ENCODE peak calls at places on chromosome 17, in nine cellular contexts. I is A549, C is ovary, E is sigmoid colon, B is stomach, Q is esophagus muscularis mucosa, F is transverse colon, H is GM12878, X is H1. W is an unnamed sample.

GRCh38 chr17:42275527-42276358 is 448 bp downstream of the STAT5B start:
- DNase-seq in H (no peak), F (peak; percentile 19), E (peak; percentile 68), X (no peak), Q (no peak), C (peak; percentile 68), I (no peak), B (no peak), W (no peak)

GRCh38 chr17:7294614-7295153 is at the start of gene YBX2:
- DNase-seq in F (peak; percentile 96), H (no peak), I (peak; percentile 90), X (no peak), E (no peak), B (peak; percentile 85), C (peak; percentile 66), Q (no peak), W (no peak)

GRCh38 chr17:21127508-21128077 is 829 bp downstream of the DHRS7B start:
- DNase-seq in I (no peak), C (no peak), E (no peak), B (no peak), F (no peak), X (no peak), H (no peak), Q (no peak), W (no peak)

GRCh38 chr17:58248955-58249269 is 10.5 kb downstream of the LPO start:
- DNase-seq in C (no peak), E (no peak), F (no peak), Q (no peak), I (no peak), B (no peak), X (no peak), H (no peak), W (no peak)

GRCh38 chr17:80236911-80237310 is 16.7 kb downstream of the SLC26A11 start:
- DNase-seq in Q (no peak), C (no peak), B (no peak), H (no peak), X (no peak), F (no peak), I (no peak), E (no peak), W (no peak)

GRCh38 chr17:1060991-1061390 is 64.1 kb downstream of the TIMM22 start:
- DNase-seq in B (peak; percentile 87), F (peak; percentile 54), H (no peak), I (peak; percentile 84), E (peak; percentile 79), X (no peak), Q (no peak), C (no peak), W (no peak)

GRCh38 chr17:7220593-7221280 is 999 bp downstream of the ACADVL start:
- DNase-seq in E (peak; percentile 86), X (no peak), F (peak; percentile 77), H (no peak), I (peak; percentile 92), Q (no peak), C (peak; percentile 61), B (peak; percentile 70), W (no peak)

GRCh38 chr17:73462830-73463229 is 151.0 kb upstream of the CDC42EP4 start:
- DNase-seq in H (no peak), B (no peak), F (no peak), I (no peak), Q (no peak), E (no peak), X (no peak), C (no peak), W (no peak)

GRCh38 chr17:79790805-79791353 is 6.0 kb downstream of the CBX8 start:
- DNase-seq in H (no peak), F (no peak), Q (no peak), C (peak; percentile 33), B (no peak), X (no peak), E (no peak), I (no peak), W (no peak)

GRCh38 chr17:69473801-69474170 is 59.3 kb downstream of the MAP2K6 start:
- DNase-seq in X (no peak), C (no peak), B (no peak), F (no peak), I (no peak), H (no peak), Q (no peak), E (no peak), W (no peak)

GRCh38 chr17:80724723-80725388 is 180.2 kb downstream of the RPTOR start:
- DNase-seq in X (no peak), I (peak; percentile 31), H (no peak), Q (no peak), C (peak; percentile 48), E (no peak), B (no peak), F (no peak), W (no peak)

GRCh38 chr17:58176200-58176599 is 9.4 kb downstream of the OR4D2 start:
- DNase-seq in C (no peak), E (no peak), X (no peak), B (no peak), H (no peak), I (no peak), F (no peak), Q (no peak), W (no peak)

GRCh38 chr17:15260376-15261062 is 4.6 kb downstream of the PMP22 start:
- DNase-seq in E (peak; percentile 97), Q (peak; percentile 97), X (peak; percentile 47), H (no peak), F (peak; percentile 85), I (peak; percentile 83), B (peak; percentile 84), C (peak; percentile 96), W (peak; percentile 76)

GRCh38 chr17:76650505-76650904 is 6.9 kb upstream of the ST6GALNAC1 start:
- DNase-seq in H (no peak), F (no peak), X (no peak), I (no peak), E (peak; percentile 3), C (no peak), Q (no peak), B (no peak), W (no peak)

GRCh38 chr17:57783338-57783742 is 38.2 kb upstream of the CCDC182 start:
- DNase-seq in B (peak; percentile 80), E (peak; percentile 71), Q (no peak), F (peak; percentile 62), X (peak; percentile 70), H (no peak), C (peak; percentile 77), I (peak; percentile 84), W (peak; percentile 43)

GRCh38 chr17:63039342-63039741 is 73.3 kb downstream of the TANC2 start:
- DNase-seq in C (no peak), F (no peak), I (no peak), E (no peak), Q (no peak), H (no peak), X (no peak), B (no peak), W (no peak)

GRCh38 chr17:83118071-83118841 is 38.8 kb downstream of the METRNL start:
- DNase-seq in H (no peak), X (no peak), F (no peak), B (no peak), E (no peak), C (no peak), I (no peak), Q (no peak), W (no peak)

DNA sequence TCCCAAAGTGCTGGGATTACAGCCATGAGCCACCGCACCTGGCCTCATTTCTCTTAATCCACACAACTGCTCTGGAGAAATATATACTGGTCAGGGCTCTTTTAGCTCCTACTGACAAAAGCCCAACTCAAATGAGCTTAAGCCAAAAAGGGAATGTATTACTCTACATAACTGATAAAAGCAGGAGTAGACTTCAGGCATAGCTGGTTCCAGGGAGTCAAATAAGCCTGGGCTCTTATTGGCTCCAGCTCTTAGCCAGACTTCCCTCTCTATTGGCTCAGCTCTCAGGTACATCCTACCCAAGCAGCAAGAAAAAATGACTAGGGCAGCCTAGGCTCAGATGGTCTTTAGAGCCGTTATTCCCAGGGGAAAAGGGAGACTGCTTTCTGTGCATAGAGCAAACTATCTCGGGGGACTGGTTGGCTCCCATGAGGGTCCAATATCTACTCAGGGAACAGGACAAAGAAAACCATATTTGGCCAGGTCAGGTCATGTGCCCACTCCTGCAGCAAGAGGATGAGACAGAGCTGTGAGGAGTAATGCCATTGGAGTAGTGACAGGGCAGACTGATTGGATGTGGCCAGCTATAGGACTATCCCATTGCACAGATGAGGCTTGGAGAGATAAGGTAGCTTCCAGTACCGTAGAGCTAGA is 21.2 kb downstream of the TBX2 start:
- DNase-seq in H (no peak), C (no peak), E (no peak), B (no peak), X (no peak), Q (peak; percentile 55), I (no peak), F (no peak), W (no peak)
- TF ChIP-seq EP300 in H (no peak), C (no peak), E (no peak), B (no peak), X (no peak), Q (no peak), I (no peak), F (no peak), W (no peak)

GRCh38 chr17:54749157-54749556 is 151.5 kb upstream of the TOM1L1 start:
- DNase-seq in B (no peak), F (no peak), E (no peak), X (no peak), C (no peak), Q (no peak), H (no peak), I (no peak), W (no peak)

GRCh38 chr17:54754560-54754959 is 146.1 kb upstream of the TOM1L1 start:
- DNase-seq in F (no peak), B (no peak), Q (no peak), E (no peak), I (no peak), X (no peak), H (no peak), C (no peak), W (no peak)
- TF ChIP-seq EP300 in F (no peak), B (no peak), Q (no peak), E (no peak), I (no peak), X (no peak), H (no peak), C (no peak), W (no peak)

GRCh38 chr17:5672141-5672540 is 87.8 kb upstream of the NLRP1 start:
- DNase-seq in Q (no peak), C (no peak), H (no peak), X (no peak), I (no peak), E (no peak), F (no peak), B (no peak), W (no peak)
- TF ChIP-seq EP300 in Q (no peak), C (no peak), H (no peak), X (no peak), I (no peak), E (no peak), F (no peak), B (no peak), W (no peak)

GRCh38 chr17:45646288-45646988 is 137.7 kb upstream of the CRHR1 start:
- DNase-seq in H (no peak), X (no peak), C (no peak), I (no peak), F (no peak), B (no peak), E (no peak), Q (no peak), W (peak; percentile 46)
- TF ChIP-seq EP300 in H (no peak), X (no peak), C (no peak), I (no peak), F (no peak), B (no peak), E (no peak), Q (no peak), W (peak; percentile 36)

GRCh38 chr17:40727447-40728231 is 24.1 kb upstream of the KRT24 start:
- DNase-seq in F (no peak), X (no peak), H (peak; percentile 41), B (no peak), E (no peak), Q (no peak), C (no peak), I (no peak), W (peak; percentile 47)
- TF ChIP-seq EP300 in F (no peak), X (no peak), H (peak; percentile 16), B (no peak), E (no peak), Q (no peak), C (no peak), I (no peak), W (no peak)

W was measured in tibial nerve.